ENCODE peak calls at places on chromosomes 16 and 17, in nine cellular contexts. N, F, D, J, B, Y, T, V and E are unnamed samples.

GRCh38 chr16:15737140-15737644 is 87.1 kb downstream of the NDE1 start:
- DNase-seq in N (no peak), F (no peak), D (no peak), J (no peak), B (no peak), Y (no peak), T (no peak), V (no peak), E (no peak)

GRCh38 chr17:12231027-12231682 is 210.5 kb downstream of the MAP2K4 start:
- DNase-seq in N (no peak), F (no peak), D (no peak), J (no peak), B (peak), Y (no peak), T (no peak), V (no peak), E (no peak)

GRCh38 chr17:49968380-49969133 is 433 bp upstream of the DLX4 start:
- DNase-seq in N (peak), F (peak), D (peak), J (peak), B (peak), Y (peak), T (peak), V (peak), E (no peak)

GRCh38 chr17:49514374-49514738 is 19.3 kb downstream of the NGFR start:
- DNase-seq in N (no peak), F (no peak), D (peak), J (no peak), B (peak), Y (no peak), T (no peak), V (peak), E (peak)

GRCh38 chr17:66713533-66714042 is 121.3 kb upstream of the CACNG5 start:
- DNase-seq in N (no peak), F (no peak), D (no peak), J (no peak), B (no peak), Y (no peak), T (no peak), V (no peak), E (no peak)

GRCh38 chr17:50055055-50055425 is 870 bp upstream of the ITGA3 start:
- DNase-seq in N (peak), F (peak), D (no peak), J (peak), B (no peak), Y (peak), T (peak), V (peak), E (peak)

GRCh38 chr16:50313596-50314483 is 47.5 kb downstream of the ADCY7 start:
- DNase-seq in N (no peak), F (no peak), D (no peak), J (no peak), B (no peak), Y (no peak), T (no peak), V (no peak), E (peak)

GRCh38 chr17:37592291-37592690 is 16.9 kb downstream of the SYNRG start:
- DNase-seq in N (no peak), F (no peak), D (no peak), J (no peak), B (no peak), Y (no peak), T (no peak), V (no peak), E (no peak)

GRCh38 chr16:56814537-56815432 is 50.2 kb upstream of the SLC12A3 start:
- DNase-seq in N (no peak), F (no peak), D (no peak), J (no peak), B (peak), Y (no peak), T (no peak), V (no peak), E (no peak)

GRCh38 chr16:49688298-49688697 is 167.6 kb downstream of the ZNF423 start:
- DNase-seq in N (no peak), F (no peak), D (no peak), J (no peak), B (no peak), Y (no peak), T (no peak), V (no peak), E (no peak)

GRCh38 chr17:43169561-43170139 is 1.4 kb upstream of the NBR1 start:
- DNase-seq in N (peak), F (peak), D (peak), J (peak), B (peak), Y (no peak), T (peak), V (peak), E (no peak)

GRCh38 chr16:30484887-30485286 is 12.3 kb downstream of the ITGAL start:
- DNase-seq in N (no peak), F (no peak), D (no peak), J (no peak), B (no peak), Y (no peak), T (no peak), V (no peak), E (no peak)

GRCh38 chr17:72004011-72004427 is 116.8 kb upstream of the SOX9 start:
- DNase-seq in N (no peak), F (no peak), D (no peak), J (no peak), B (no peak), Y (no peak), T (no peak), V (no peak), E (no peak)

GRCh38 chr17:1644493-1645206 is 882 bp downstream of the SCARF1 start:
- DNase-seq in N (no peak), F (no peak), D (no peak), J (no peak), B (no peak), Y (no peak), T (no peak), V (no peak), E (no peak)

GRCh38 chr17:21372256-21372954 is 3.8 kb upstream of the KCNJ12 start:
- DNase-seq in N (no peak), F (no peak), D (no peak), J (no peak), B (no peak), Y (no peak), T (no peak), V (no peak), E (no peak)

GRCh38 chr17:74779948-74780400 is 3.8 kb upstream of the NAT9 start:
- DNase-seq in N (no peak), F (no peak), D (no peak), J (peak), B (no peak), Y (no peak), T (no peak), V (no peak), E (no peak)

GRCh38 chr17:61454932-61455753 is 2.9 kb downstream of the TBX4 start:
- DNase-seq in N (no peak), F (no peak), D (no peak), J (no peak), B (no peak), Y (no peak), T (no peak), V (no peak), E (peak)

GRCh38 chr17:62704381-62704971 is 77.0 kb downstream of the MRC2 start:
- DNase-seq in N (peak), F (peak), D (no peak), J (peak), B (peak), Y (no peak), T (peak), V (peak), E (no peak)

GRCh38 chr16:13453938-13454553 is 465.9 kb upstream of the ERCC4 start:
- DNase-seq in N (peak), F (no peak), D (peak), J (peak), B (peak), Y (peak), T (peak), V (peak), E (no peak)

GRCh38 chr16:32116080-32116479 is 137.0 kb upstream of the TP53TG3D start:
- DNase-seq in N (no peak), F (no peak), D (no peak), J (no peak), B (no peak), Y (no peak), T (no peak), V (no peak), E (peak)

GRCh38 chr17:40025991-40026815 is 11.0 kb downstream of the CSF3 start:
- DNase-seq in N (no peak), F (peak), D (no peak), J (no peak), B (no peak), Y (no peak), T (peak), V (no peak), E (no peak)

GRCh38 chr17:22273308-22273707 is 581.0 kb downstream of the KCNJ18 start:
- DNase-seq in N (no peak), F (no peak), D (no peak), J (no peak), B (no peak), Y (no peak), T (no peak), V (no peak), E (peak)

GRCh38 chr16:63422633-63423032 is 1386.4 kb upstream of the CDH8 start:
- DNase-seq in N (no peak), F (no peak), D (peak), J (no peak), B (no peak), Y (no peak), T (no peak), V (no peak), E (no peak)

GRCh38 chr17:78839762-78840529 is 668 bp downstream of the USP36 start:
- DNase-seq in N (no peak), F (peak), D (peak), J (peak), B (peak), Y (no peak), T (no peak), V (no peak), E (peak)

GRCh38 chr17:4497101-4497824 is 1.4 kb upstream of the SPNS2 start:
- DNase-seq in N (no peak), F (peak), D (no peak), J (no peak), B (peak), Y (no peak), T (no peak), V (peak), E (no peak)

GRCh38 chr17:65029605-65030308 is 26.8 kb downstream of the GNA13 start:
- DNase-seq in N (no peak), F (no peak), D (no peak), J (no peak), B (no peak), Y (no peak), T (no peak), V (no peak), E (no peak)

GRCh38 chr17:7884581-7885356 is 3.8 kb upstream of the CHD3 start:
- DNase-seq in N (peak), F (no peak), D (peak), J (peak), B (no peak), Y (no peak), T (no peak), V (no peak), E (no peak)

GRCh38 chr16:4868573-4868972 is 21.3 kb downstream of the UBN1 start:
- DNase-seq in N (no peak), F (no peak), D (no peak), J (no peak), B (no peak), Y (no peak), T (no peak), V (peak), E (no peak)

GRCh38 chr17:80201446-80201845 is 18.7 kb downstream of the SGSH start:
- DNase-seq in N (no peak), F (no peak), D (no peak), J (no peak), B (no peak), Y (no peak), T (no peak), V (no peak), E (no peak)

GRCh38 chr17:80204626-80205468 is 15.3 kb downstream of the SGSH start:
- DNase-seq in N (no peak), F (no peak), D (no peak), J (no peak), B (no peak), Y (no peak), T (no peak), V (no peak), E (no peak)

GRCh38 chr17:80208050-80208449 is 12.1 kb downstream of the SGSH start:
- DNase-seq in N (no peak), F (no peak), D (no peak), J (no peak), B (no peak), Y (no peak), T (no peak), V (no peak), E (peak)

GRCh38 chr17:80202197-80202596 is 17.9 kb downstream of the SGSH start:
- DNase-seq in N (no peak), F (no peak), D (no peak), J (no peak), B (no peak), Y (no peak), T (no peak), V (no peak), E (no peak)

GRCh38 chr17:80203448-80204092 is 16.6 kb downstream of the SGSH start:
- DNase-seq in N (no peak), F (no peak), D (no peak), J (no peak), B (no peak), Y (no peak), T (no peak), V (no peak), E (no peak)
- TF ChIP-seq CTCF in N (no peak), F (no peak), D (no peak), J (no peak), B (no peak), Y (peak), T (no peak), V (peak), E (no peak)

DNA sequence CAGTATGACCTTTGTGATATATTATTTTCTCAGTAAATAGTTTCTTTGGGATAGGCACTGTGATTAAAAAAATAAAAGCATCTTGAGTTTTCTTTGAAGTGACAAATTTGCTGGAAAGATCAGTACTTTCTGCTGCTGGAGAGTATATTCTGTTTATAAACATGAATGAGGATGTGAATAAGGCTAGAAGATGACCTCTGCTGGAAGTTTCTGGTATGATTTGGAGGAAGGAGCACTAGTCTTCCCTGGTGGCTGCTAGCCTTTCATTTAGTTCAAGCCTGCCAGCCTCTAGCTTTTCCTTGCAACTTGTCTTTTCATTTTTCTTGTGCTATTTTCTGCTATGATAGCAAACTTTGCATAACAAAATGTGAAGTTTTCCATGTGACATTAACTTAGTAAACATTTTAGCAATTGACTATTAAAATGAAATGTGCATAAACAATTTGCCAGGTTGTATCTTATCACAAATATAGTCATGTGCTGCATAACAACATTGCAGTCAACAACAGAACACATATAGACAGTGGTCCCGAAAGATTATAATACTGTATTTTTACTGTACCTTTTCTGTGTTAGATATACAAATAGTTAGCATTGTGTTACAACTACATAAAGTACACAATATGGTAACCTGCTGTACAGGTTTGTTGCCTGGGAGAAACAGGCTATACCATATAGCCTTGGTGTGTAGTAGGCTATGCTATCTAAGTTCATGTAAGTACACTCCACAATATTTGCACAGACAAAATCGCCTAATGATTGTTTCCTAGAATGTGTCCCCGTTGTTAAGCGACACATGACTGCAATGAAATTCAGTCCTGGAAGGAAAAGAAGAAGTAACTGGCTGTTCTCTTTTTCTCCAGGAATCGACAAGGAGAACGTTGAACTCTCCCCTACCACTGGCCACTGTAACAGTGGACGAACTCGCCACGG is 18.1 kb upstream of the RAB11FIP4 start:
- DNase-seq in N (no peak), F (no peak), D (no peak), J (no peak), B (no peak), Y (peak), T (peak), V (no peak), E (no peak)
- TF ChIP-seq CTCF in N (peak), F (peak), D (peak), J (peak), B (peak), Y (peak), T (peak), V (peak), E (peak)

GRCh38 chr16:88614818-88615580 is 23.4 kb upstream of the IL17C start:
- DNase-seq in N (no peak), F (peak), D (no peak), J (no peak), B (no peak), Y (no peak), T (no peak), V (no peak), E (no peak)

GRCh38 chr16:88611220-88611821 is 27.1 kb upstream of the IL17C start:
- DNase-seq in N (peak), F (no peak), D (no peak), J (no peak), B (no peak), Y (no peak), T (no peak), V (no peak), E (no peak)

GRCh38 chr16:88616320-88616719 is 22.1 kb upstream of the IL17C start:
- DNase-seq in N (no peak), F (no peak), D (no peak), J (peak), B (no peak), Y (no peak), T (peak), V (no peak), E (no peak)

GRCh38 chr16:88613911-88614817 is 24.2 kb upstream of the IL17C start:
- DNase-seq in N (no peak), F (peak), D (no peak), J (no peak), B (no peak), Y (no peak), T (no peak), V (no peak), E (no peak)

GRCh38 chr16:88613293-88613692 is 25.1 kb upstream of the IL17C start:
- DNase-seq in N (no peak), F (peak), D (no peak), J (no peak), B (no peak), Y (no peak), T (no peak), V (no peak), E (no peak)
- TF ChIP-seq CTCF in N (no peak), F (no peak), D (no peak), J (no peak), B (no peak), Y (no peak), T (no peak), V (no peak), E (no peak)

DNA sequence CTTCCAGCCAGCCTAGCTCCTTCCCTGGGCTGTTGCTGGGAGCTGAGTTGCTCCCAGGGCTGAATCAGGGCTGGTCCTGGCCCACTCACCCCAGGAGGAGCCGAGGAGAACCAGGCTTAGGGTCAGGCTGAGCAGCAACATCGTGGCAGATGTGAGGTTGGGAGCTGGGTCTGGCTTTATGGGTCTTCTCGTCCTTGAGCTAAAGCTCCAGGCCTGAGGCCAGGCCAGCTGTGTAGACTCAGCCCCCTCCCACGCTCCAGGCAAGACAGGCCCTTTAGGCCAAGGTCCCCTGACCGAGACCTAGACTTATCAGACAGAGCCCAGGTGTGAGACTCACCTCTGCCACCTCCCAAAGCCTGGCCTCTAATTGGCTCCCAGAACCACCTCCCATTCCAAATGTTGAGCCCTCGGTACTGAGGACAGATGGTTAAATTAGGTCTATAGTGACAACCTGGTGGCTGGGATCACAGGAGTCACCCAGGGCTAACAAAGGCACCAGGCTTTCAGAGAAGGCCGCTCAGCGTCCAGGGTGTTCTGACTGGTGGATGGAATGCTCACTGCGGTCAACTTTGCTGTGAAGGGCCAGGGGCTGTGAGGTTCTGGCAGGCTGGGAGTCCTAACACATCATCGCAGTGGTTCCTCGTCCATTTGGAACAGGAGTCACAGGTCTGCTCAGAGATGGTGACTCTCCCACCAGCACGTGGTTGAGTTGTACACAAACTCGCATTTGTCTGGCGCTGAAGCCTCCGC is at the start of gene CTRL:
- DNase-seq in N (no peak), F (no peak), D (no peak), J (no peak), B (no peak), Y (no peak), T (no peak), V (no peak), E (no peak)
- TF ChIP-seq CTCF in N (no peak), F (no peak), D (peak), J (no peak), B (no peak), Y (no peak), T (no peak), V (peak), E (peak)

DNA sequence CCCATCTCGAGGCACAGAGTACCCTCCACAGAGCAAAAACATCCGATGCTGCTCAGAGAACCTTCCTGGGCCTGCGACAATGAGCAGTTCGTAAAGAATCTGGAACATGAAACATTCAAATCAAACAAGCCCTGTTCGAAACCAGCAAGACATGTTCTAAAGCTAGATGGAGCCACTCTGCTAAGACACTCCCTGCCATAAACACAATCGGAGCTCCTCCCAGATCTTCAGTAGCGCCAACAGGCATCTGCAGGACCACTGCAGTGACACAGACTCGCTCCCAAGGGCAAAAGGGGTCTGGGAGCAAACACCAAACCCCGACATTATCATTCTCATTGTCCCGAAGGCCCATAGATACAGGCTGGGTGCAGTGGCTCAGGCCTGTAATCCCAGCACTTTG is 108.7 kb downstream of the ZFHX3 start:
- DNase-seq in N (no peak), F (no peak), D (no peak), J (peak), B (peak), Y (no peak), T (peak), V (no peak), E (no peak)
- TF ChIP-seq CTCF in N (no peak), F (no peak), D (no peak), J (no peak), B (peak), Y (no peak), T (peak), V (no peak), E (peak)

GRCh38 chr16:66207864-66208226 is 158.6 kb upstream of the CDH5 start:
- DNase-seq in N (no peak), F (peak), D (no peak), J (no peak), B (no peak), Y (no peak), T (no peak), V (no peak), E (no peak)
- TF ChIP-seq CTCF in N (no peak), F (no peak), D (no peak), J (no peak), B (no peak), Y (no peak), T (no peak), V (no peak), E (no peak)